ENCODE peak calls at places on chromosomes 1 and 21, in seven cellular contexts. N is ascending aorta, O is kidney, U is right lobe of liver, J is transverse colon, V is PC-3, F is OCI-LY7. H is an unnamed sample. For H3K36me3 and H3K4me1, the result is how much of the 10 kb centered on the place peaks cover.

GRCh38 chr1:224800486-224801119 is 128.9 kb upstream of the DNAH14 start:
- DNase-seq in N (no peak), O (no peak), U (no peak), J (no peak), V (no peak), F (no peak), H (no peak)

GRCh38 chr1:216742625-216743024 is 19.4 kb upstream of the ESRRG start:
- DNase-seq in N (no peak), O (no peak), U (no peak), J (no peak), V (peak), F (no peak), H (no peak)

GRCh38 chr21:29904359-29905282 is 35.2 kb downstream of the GRIK1 start:
- DNase-seq in N (no peak), O (no peak), U (no peak), J (no peak), V (peak), F (no peak), H (no peak)

GRCh38 chr1:114979278-114979891 is 50.2 kb upstream of the TSHB start:
- DNase-seq in N (peak), O (no peak), U (no peak), J (peak), V (peak), F (peak), H (peak)

GRCh38 chr1:36365310-36365895 is 20.3 kb downstream of the STK40 start:
- DNase-seq in N (no peak), O (no peak), U (no peak), J (no peak), V (no peak), F (no peak), H (no peak)

GRCh38 chr1:204289280-204289679 is 70.4 kb downstream of the PLEKHA6 start:
- DNase-seq in N (no peak), O (no peak), U (no peak), J (no peak), V (no peak), F (no peak), H (no peak)

GRCh38 chr1:31007462-31007991 is 58.0 kb downstream of the PUM1 start:
- DNase-seq in N (no peak), O (no peak), U (no peak), J (no peak), V (peak), F (no peak), H (no peak)

GRCh38 chr1:106986603-106987002 is 69.9 kb upstream of the PRMT6 start:
- DNase-seq in N (no peak), O (no peak), U (no peak), J (no peak), V (no peak), F (no peak), H (no peak)

GRCh38 chr21:37463083-37463780 is 96.7 kb downstream of the DYRK1A start:
- DNase-seq in N (no peak), O (no peak), U (no peak), J (no peak), V (peak), F (peak), H (peak)

GRCh38 chr1:32485554-32486255 is 20.8 kb downstream of the ZBTB8B start:
- DNase-seq in N (peak), O (no peak), U (no peak), J (no peak), V (no peak), F (no peak), H (no peak)

GRCh38 chr1:22250724-22251123 is 107.8 kb upstream of the WNT4 start:
- DNase-seq in N (no peak), O (no peak), U (no peak), J (peak), V (peak), F (no peak), H (no peak)

GRCh38 chr1:40309374-40310128 is 7.5 kb downstream of the COL9A2 start:
- DNase-seq in N (no peak), O (no peak), U (no peak), J (no peak), V (no peak), F (no peak), H (no peak)

GRCh38 chr1:24898152-24898908 is 31.7 kb downstream of the RUNX3 start:
- DNase-seq in N (peak), O (peak), U (peak), J (peak), V (peak), F (peak), H (peak)

GRCh38 chr1:24341260-24341659 is 22.1 kb downstream of the GRHL3 start:
- DNase-seq in N (no peak), O (peak), U (no peak), J (no peak), V (no peak), F (peak), H (no peak)

GRCh38 chr1:226659641-226660040 is 79.4 kb downstream of the ITPKB start:
- DNase-seq in N (no peak), O (peak), U (no peak), J (no peak), V (no peak), F (no peak), H (no peak)

GRCh38 chr1:149945206-149945605 is 8.5 kb upstream of the MTMR11 start:
- DNase-seq in N (no peak), O (no peak), U (no peak), J (no peak), V (no peak), F (no peak), H (no peak)

GRCh38 chr1:149949911-149950310 is 13.2 kb upstream of the MTMR11 start:
- DNase-seq in N (no peak), O (no peak), U (no peak), J (no peak), V (no peak), F (no peak), H (no peak)
- H3K36me3 ChIP-seq in N (under half), O (under half), U (under half), J (under half), V (under half), F (under half), H (under half)

GRCh38 chr1:156465747-156466365 is 34.7 kb downstream of the MEF2D start:
- DNase-seq in N (no peak), O (no peak), U (no peak), J (no peak), V (no peak), F (peak), H (no peak)
- TF ChIP-seq CTCF in N (no peak), O (no peak), U (no peak), J (no peak), V (peak), F (peak), H (no peak)

DNA sequence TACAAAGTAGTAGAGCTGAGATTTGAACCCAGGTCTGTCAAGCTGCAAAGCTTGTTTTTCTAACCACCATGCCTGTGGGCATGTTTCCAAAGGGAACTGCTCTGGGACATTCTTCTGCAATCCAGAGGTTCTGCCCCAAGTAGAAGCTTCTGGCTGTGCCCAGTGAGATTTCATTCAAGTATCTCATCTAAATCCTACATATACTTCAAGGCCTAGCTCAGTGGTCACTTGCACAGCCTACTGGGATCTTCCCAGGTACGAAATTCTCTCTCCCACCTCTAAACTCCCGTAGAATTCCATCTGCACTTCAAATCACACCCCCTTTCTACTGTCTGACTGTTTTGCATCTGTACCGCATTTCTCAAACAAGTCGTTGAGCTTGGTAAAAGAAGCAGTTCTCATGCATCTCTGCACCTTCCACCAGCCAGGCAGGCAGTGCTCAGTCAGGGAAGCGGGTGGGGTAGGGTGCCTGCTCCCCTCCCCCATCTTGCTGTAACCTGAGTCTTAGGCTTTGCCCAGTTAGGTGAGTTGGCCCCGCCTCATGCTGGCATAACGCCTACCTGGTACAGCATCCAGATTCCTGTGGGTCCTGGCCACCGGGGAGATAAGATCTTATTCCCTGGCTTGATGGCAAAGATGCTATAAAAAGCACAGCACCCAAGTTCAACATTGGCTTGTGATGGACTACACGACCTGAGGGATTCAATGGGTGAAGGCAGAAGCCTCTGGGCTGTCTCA is 13.5 kb downstream of the SLC9A1 start:
- DNase-seq in N (no peak), O (peak), U (no peak), J (peak), V (peak), F (no peak), H (peak)
- H3K4me1 ChIP-seq in N (under half), O (under half), U (under half), J (half or more), V (half or more), F (under half), H (half or more)

GRCh38 chr1:12026586-12026985 is 7.3 kb downstream of the MIIP start:
- DNase-seq in N (no peak), O (no peak), U (no peak), J (no peak), V (no peak), F (no peak), H (no peak)
- H3K36me3 ChIP-seq in N (half or more), O (under half), U (under half), J (under half), V (under half), F (half or more), H (under half)

GRCh38 chr1:19338323-19338762 is 26.2 kb downstream of the SLC66A1 start:
- DNase-seq in N (no peak), O (peak), U (peak), J (no peak), V (no peak), F (no peak), H (no peak)
- TF ChIP-seq CTCF in N (no peak), O (peak), U (peak), J (no peak), V (no peak), F (no peak), H (no peak)

DNA sequence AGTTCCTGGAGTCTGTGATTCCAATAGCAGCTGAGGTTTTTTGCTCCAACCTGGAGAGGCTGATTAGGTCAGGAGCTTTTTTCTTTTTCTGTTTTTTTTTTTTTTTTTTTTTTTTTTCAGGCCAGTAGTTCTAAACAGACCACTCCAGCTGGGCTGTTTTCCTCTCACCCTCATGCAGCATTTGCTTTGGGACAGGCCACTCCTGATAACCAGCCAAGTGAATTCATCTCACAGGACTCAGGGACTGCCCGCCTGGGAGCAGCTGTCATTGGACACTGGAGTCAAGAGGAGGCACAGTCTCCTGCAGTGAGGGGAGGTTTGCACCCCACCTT is 22.9 kb downstream of the PLXNA2 start:
- DNase-seq in N (no peak), O (no peak), U (no peak), J (no peak), V (no peak), F (no peak), H (no peak)
- H3K4me1 ChIP-seq in N (under half), O (under half), U (under half), J (under half), V (half or more), F (under half), H (under half)

DNA sequence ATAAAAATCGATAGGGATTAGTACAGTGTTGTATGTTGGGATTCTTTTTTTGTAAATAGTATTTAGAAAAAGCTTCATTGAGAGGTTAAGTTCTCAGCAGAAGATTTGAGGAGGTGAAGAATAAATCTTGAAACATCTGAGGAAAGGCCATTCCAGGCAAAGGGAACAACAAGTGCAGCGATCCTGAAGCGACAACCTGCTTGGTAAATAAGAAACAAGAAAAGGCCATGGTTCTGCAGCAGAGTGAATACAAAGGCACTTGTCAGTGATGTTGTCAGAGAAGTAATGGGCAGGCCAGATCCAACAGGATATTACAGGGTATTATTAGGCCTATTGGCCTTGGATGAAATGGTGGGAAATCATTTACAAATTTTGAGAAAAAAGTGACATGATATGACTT is 959.9 kb downstream of the PLA2G4A start:
- DNase-seq in N (no peak), O (no peak), U (no peak), J (no peak), V (no peak), F (no peak), H (no peak)
- H3K36me3 ChIP-seq in N (under half), O (under half), U (under half), J (under half), V (under half), F (under half), H (under half)

GRCh38 chr1:65625528-65625927 is 167.2 kb upstream of the PDE4B start:
- DNase-seq in N (no peak), O (no peak), U (no peak), J (no peak), V (no peak), F (no peak), H (no peak)

GRCh38 chr1:65626003-65626402 is 166.7 kb upstream of the PDE4B start:
- DNase-seq in N (no peak), O (no peak), U (no peak), J (peak), V (no peak), F (no peak), H (peak)

GRCh38 chr1:65629788-65630187 is 162.9 kb upstream of the PDE4B start:
- DNase-seq in N (no peak), O (no peak), U (no peak), J (no peak), V (no peak), F (no peak), H (no peak)

GRCh38 chr1:65623895-65624294 is 168.8 kb upstream of the PDE4B start:
- DNase-seq in N (no peak), O (no peak), U (no peak), J (no peak), V (no peak), F (no peak), H (no peak)
- TF ChIP-seq CTCF in N (no peak), O (no peak), U (no peak), J (no peak), V (peak), F (no peak), H (no peak)

DNA sequence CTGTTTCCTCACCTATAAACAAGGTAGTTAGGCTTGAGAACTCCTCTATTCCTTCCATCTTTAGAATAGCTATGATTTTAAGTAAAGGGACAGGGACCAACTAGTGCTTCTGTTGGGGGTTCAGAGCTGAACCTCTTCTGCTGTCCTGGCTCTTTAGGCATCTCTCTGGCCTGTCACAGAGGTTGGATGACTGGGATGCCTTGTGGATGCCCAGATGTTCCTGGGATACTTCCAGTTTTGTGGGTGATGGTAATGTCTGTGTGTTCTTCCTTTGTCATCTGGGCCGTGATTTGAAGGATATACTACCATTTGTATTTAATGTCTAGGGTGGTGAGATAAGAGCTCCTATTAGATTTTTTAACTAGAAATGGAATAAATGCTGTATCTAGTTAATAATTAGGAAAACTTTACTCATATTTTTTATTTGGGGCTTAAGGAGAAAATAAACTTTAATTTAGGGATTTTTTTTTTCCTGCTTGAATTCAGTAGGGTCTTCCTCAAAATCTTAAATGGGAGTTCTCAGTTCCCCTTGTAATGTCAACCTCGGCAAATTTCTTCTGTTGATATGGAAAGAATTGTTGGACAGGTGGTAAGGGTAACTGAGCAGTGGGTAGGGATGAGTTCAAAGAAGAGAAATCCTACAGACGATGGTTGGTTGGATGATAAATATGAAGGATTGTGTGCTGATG is 47.2 kb downstream of the LAMC1 start:
- DNase-seq in N (no peak), O (no peak), U (no peak), J (no peak), V (no peak), F (no peak), H (no peak)
- H3K4me1 ChIP-seq in N (under half), O (under half), U (under half), J (under half), V (under half), F (under half), H (under half)

GRCh38 chr21:34822957-34823356 is 154.2 kb downstream of the CLIC6 start:
- DNase-seq in N (no peak), O (no peak), U (no peak), J (no peak), V (peak), F (no peak), H (no peak)

GRCh38 chr21:34822209-34822608 is 153.4 kb downstream of the CLIC6 start:
- DNase-seq in N (no peak), O (no peak), U (no peak), J (no peak), V (no peak), F (no peak), H (no peak)

GRCh38 chr21:34826818-34827217 is 158.0 kb downstream of the CLIC6 start:
- DNase-seq in N (no peak), O (no peak), U (no peak), J (no peak), V (no peak), F (no peak), H (no peak)

GRCh38 chr21:34825101-34825500 is 156.3 kb downstream of the CLIC6 start:
- DNase-seq in N (no peak), O (no peak), U (no peak), J (no peak), V (no peak), F (no peak), H (no peak)

DNA sequence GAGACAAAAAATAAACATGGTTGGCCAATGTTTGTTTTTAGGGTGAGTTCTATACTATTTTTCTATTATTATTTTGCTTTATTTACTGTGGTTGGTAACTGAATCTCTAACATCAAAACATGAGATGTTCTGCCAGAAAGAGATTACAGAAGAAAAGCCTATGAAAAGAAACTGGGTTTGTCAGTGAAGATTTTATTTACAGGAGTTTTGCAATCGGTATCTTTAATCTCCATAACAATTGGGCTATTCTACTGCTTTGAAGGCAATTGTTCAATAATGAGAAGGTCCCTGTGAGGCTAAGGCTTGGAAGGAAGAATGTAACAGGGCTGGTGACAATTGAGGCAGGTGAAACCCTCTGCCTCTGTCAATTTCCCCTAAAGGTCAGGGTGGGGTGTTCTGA is 155.5 kb downstream of the CLIC6 start:
- DNase-seq in N (no peak), O (no peak), U (no peak), J (no peak), V (no peak), F (no peak), H (no peak)
- H3K36me3 ChIP-seq in N (under half), O (under half), U (under half), J (under half), V (half or more), F (half or more), H (under half)